ENCODE peak calls at places on chromosomes 7 and 10, in eight cellular contexts. One of them, this sample, is unnamed.

GRCh38 chr10:3293536-3294431 is 121.2 kb upstream of the PITRM1 start:
- DNase-seq in suprapubic skin: no peak
- DNase-seq in astrocyte of the spinal cord: peak; percentile 41
- DNase-seq in GF-D8: no peak
- DNase-seq in CD8-positive, alpha-beta T cell: no peak
- DNase-seq in osteocyte: peak; percentile 54
- DNase-seq in NCI-H2171: no peak
- DNase-seq in GM03348: peak; percentile 59
- DNase-seq in this sample: peak; percentile 24

GRCh38 chr10:22821501-22821900 is 106.4 kb upstream of the ARMC3 start:
- DNase-seq in suprapubic skin: no peak
- DNase-seq in astrocyte of the spinal cord: peak; percentile 86
- DNase-seq in GF-D8: no peak
- DNase-seq in CD8-positive, alpha-beta T cell: no peak
- DNase-seq in osteocyte: no peak
- DNase-seq in NCI-H2171: no peak
- DNase-seq in GM03348: peak; percentile 45
- DNase-seq in this sample: peak; percentile 90

GRCh38 chr7:143882611-143883078 is 19.3 kb downstream of the TCAF1 start:
- DNase-seq in suprapubic skin: peak; percentile 85
- DNase-seq in astrocyte of the spinal cord: peak; percentile 63
- DNase-seq in GF-D8: no peak
- DNase-seq in CD8-positive, alpha-beta T cell: no peak
- DNase-seq in osteocyte: peak; percentile 88
- DNase-seq in NCI-H2171: peak; percentile 83
- DNase-seq in GM03348: peak; percentile 86
- DNase-seq in this sample: peak; percentile 63

GRCh38 chr10:77911535-77912123 is 14.9 kb downstream of the DLG5 start:
- DNase-seq in suprapubic skin: no peak
- DNase-seq in astrocyte of the spinal cord: no peak
- DNase-seq in GF-D8: no peak
- DNase-seq in CD8-positive, alpha-beta T cell: no peak
- DNase-seq in osteocyte: no peak
- DNase-seq in NCI-H2171: no peak
- DNase-seq in GM03348: no peak
- DNase-seq in this sample: no peak

GRCh38 chr7:159083001-159083697 is 61.5 kb downstream of the VIPR2 start:
- DNase-seq in suprapubic skin: peak; percentile 68
- DNase-seq in astrocyte of the spinal cord: no peak
- DNase-seq in GF-D8: no peak
- DNase-seq in CD8-positive, alpha-beta T cell: no peak
- DNase-seq in osteocyte: no peak
- DNase-seq in NCI-H2171: no peak
- DNase-seq in GM03348: no peak
- DNase-seq in this sample: no peak

GRCh38 chr7:151671514-151671913 is 151.8 kb upstream of the RHEB start:
- DNase-seq in suprapubic skin: no peak
- DNase-seq in astrocyte of the spinal cord: no peak
- DNase-seq in GF-D8: no peak
- DNase-seq in CD8-positive, alpha-beta T cell: no peak
- DNase-seq in osteocyte: no peak
- DNase-seq in NCI-H2171: no peak
- DNase-seq in GM03348: no peak
- DNase-seq in this sample: no peak

GRCh38 chr10:78337646-78338391 is 304.2 kb downstream of the RPS24 start:
- DNase-seq in suprapubic skin: peak; percentile 59
- DNase-seq in astrocyte of the spinal cord: peak; percentile 20
- DNase-seq in GF-D8: no peak
- DNase-seq in CD8-positive, alpha-beta T cell: no peak
- DNase-seq in osteocyte: peak; percentile 67
- DNase-seq in NCI-H2171: no peak
- DNase-seq in GM03348: peak; percentile 44
- DNase-seq in this sample: no peak

GRCh38 chr7:134831862-134832261 is 52.4 kb downstream of the CALD1 start:
- DNase-seq in suprapubic skin: no peak
- DNase-seq in astrocyte of the spinal cord: no peak
- DNase-seq in GF-D8: no peak
- DNase-seq in CD8-positive, alpha-beta T cell: no peak
- DNase-seq in osteocyte: no peak
- DNase-seq in NCI-H2171: no peak
- DNase-seq in GM03348: no peak
- DNase-seq in this sample: peak; percentile 76

GRCh38 chr7:151754142-151754590 is 122.7 kb downstream of the PRKAG2 start:
- DNase-seq in suprapubic skin: no peak
- DNase-seq in astrocyte of the spinal cord: peak; percentile 97
- DNase-seq in GF-D8: peak; percentile 17
- DNase-seq in CD8-positive, alpha-beta T cell: no peak
- DNase-seq in osteocyte: peak; percentile 97
- DNase-seq in NCI-H2171: no peak
- DNase-seq in GM03348: peak; percentile 96
- DNase-seq in this sample: peak; percentile 99